ENCODE peak calls at places on chromosomes 16 and 17, in seven cellular contexts. One of them, this sample, is unnamed.

GRCh38 chr17:81207610-81208581 is 14.9 kb downstream of the CEP131 start:
- DNase-seq in natural killer cell: no peak
- DNase-seq in tibial nerve: no peak
- DNase-seq in GM23338: no peak
- DNase-seq in AG04450: no peak
- DNase-seq in Peyer's patch: no peak
- DNase-seq in GM10248: no peak
- DNase-seq in this sample: peak

GRCh38 chr17:39212841-39213480 is 12.8 kb downstream of the STAC2 start:
- DNase-seq in AG04450: no peak
- DNase-seq in tibial nerve: no peak
- DNase-seq in Peyer's patch: no peak
- DNase-seq in natural killer cell: no peak
- DNase-seq in GM10248: no peak
- DNase-seq in GM23338: no peak
- DNase-seq in this sample: no peak

GRCh38 chr17:62933986-62934385 is 32.0 kb upstream of the TANC2 start:
- DNase-seq in natural killer cell: no peak
- DNase-seq in tibial nerve: no peak
- DNase-seq in Peyer's patch: no peak
- DNase-seq in GM10248: no peak
- DNase-seq in GM23338: no peak
- DNase-seq in AG04450: no peak
- DNase-seq in this sample: no peak

GRCh38 chr16:12303649-12304048 is 327.1 kb downstream of the SNX29 start:
- DNase-seq in tibial nerve: no peak
- DNase-seq in natural killer cell: no peak
- DNase-seq in Peyer's patch: no peak
- DNase-seq in AG04450: no peak
- DNase-seq in GM23338: no peak
- DNase-seq in GM10248: no peak
- DNase-seq in this sample: no peak

GRCh38 chr16:81610144-81610842 is 165.7 kb downstream of the CMIP start:
- DNase-seq in natural killer cell: no peak
- DNase-seq in GM10248: no peak
- DNase-seq in GM23338: no peak
- DNase-seq in Peyer's patch: no peak
- DNase-seq in tibial nerve: peak
- DNase-seq in AG04450: no peak
- DNase-seq in this sample: no peak

GRCh38 chr17:6591599-6592158 is 35.3 kb upstream of the PITPNM3 start:
- DNase-seq in AG04450: peak
- DNase-seq in GM23338: no peak
- DNase-seq in GM10248: no peak
- DNase-seq in Peyer's patch: no peak
- DNase-seq in natural killer cell: no peak
- DNase-seq in tibial nerve: no peak
- DNase-seq in this sample: no peak

GRCh38 chr17:18004345-18004744 is 31.7 kb downstream of the DRC3 start:
- DNase-seq in natural killer cell: no peak
- DNase-seq in GM10248: no peak
- DNase-seq in Peyer's patch: no peak
- DNase-seq in GM23338: no peak
- DNase-seq in tibial nerve: no peak
- DNase-seq in AG04450: no peak
- DNase-seq in this sample: no peak

GRCh38 chr16:83903739-83904138 is 4.8 kb downstream of the MLYCD start:
- DNase-seq in Peyer's patch: no peak
- DNase-seq in GM10248: no peak
- DNase-seq in tibial nerve: peak
- DNase-seq in AG04450: no peak
- DNase-seq in GM23338: no peak
- DNase-seq in natural killer cell: no peak
- DNase-seq in this sample: no peak

GRCh38 chr16:85082553-85083050 is 29.7 kb downstream of the CIBAR2 start:
- DNase-seq in GM10248: peak
- DNase-seq in AG04450: no peak
- DNase-seq in Peyer's patch: peak
- DNase-seq in tibial nerve: no peak
- DNase-seq in GM23338: peak
- DNase-seq in natural killer cell: no peak
- DNase-seq in this sample: no peak

GRCh38 chr16:80375513-80375912 is 165.3 kb upstream of the DYNLRB2 start:
- DNase-seq in natural killer cell: no peak
- DNase-seq in tibial nerve: no peak
- DNase-seq in Peyer's patch: no peak
- DNase-seq in GM23338: no peak
- DNase-seq in AG04450: no peak
- DNase-seq in GM10248: no peak
- DNase-seq in this sample: no peak

GRCh38 chr16:80375973-80376372 is 164.8 kb upstream of the DYNLRB2 start:
- DNase-seq in natural killer cell: no peak
- DNase-seq in GM10248: no peak
- DNase-seq in Peyer's patch: no peak
- DNase-seq in GM23338: no peak
- DNase-seq in AG04450: no peak
- DNase-seq in tibial nerve: no peak
- DNase-seq in this sample: no peak

GRCh38 chr16:80376941-80377340 is 163.9 kb upstream of the DYNLRB2 start:
- DNase-seq in AG04450: no peak
- DNase-seq in GM23338: no peak
- DNase-seq in tibial nerve: no peak
- DNase-seq in natural killer cell: no peak
- DNase-seq in Peyer's patch: no peak
- DNase-seq in GM10248: no peak
- DNase-seq in this sample: no peak

GRCh38 chr16:80372341-80372740 is 168.5 kb upstream of the DYNLRB2 start:
- DNase-seq in natural killer cell: no peak
- DNase-seq in tibial nerve: no peak
- DNase-seq in GM10248: no peak
- DNase-seq in Peyer's patch: no peak
- DNase-seq in AG04450: no peak
- DNase-seq in GM23338: no peak
- DNase-seq in this sample: no peak

DNA sequence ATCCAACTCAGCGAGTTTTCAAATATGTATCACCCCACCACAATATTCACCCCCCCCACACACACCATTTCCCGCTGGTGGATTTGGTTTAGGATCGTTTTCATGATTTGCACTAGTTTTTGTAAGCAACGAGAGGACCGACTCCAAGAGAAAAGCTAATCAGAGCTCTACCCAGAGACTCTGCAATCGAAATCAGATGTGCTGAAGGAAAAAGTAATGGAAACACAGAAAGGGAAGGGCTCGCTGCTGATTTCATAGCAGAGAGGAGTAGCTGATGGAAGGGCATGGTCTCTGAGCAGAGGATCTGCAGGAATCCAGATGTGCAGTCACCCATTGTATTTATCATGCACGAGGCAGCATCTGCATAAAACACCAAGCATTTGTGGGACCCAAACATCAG is 163.2 kb upstream of the DYNLRB2 start:
- DNase-seq in Peyer's patch: no peak
- DNase-seq in tibial nerve: no peak
- DNase-seq in AG04450: no peak
- DNase-seq in natural killer cell: no peak
- DNase-seq in GM23338: no peak
- DNase-seq in GM10248: no peak
- DNase-seq in this sample: no peak
- TF ChIP-seq CTCF in Peyer's patch: no peak
- TF ChIP-seq CTCF in tibial nerve: no peak
- TF ChIP-seq CTCF in AG04450: no peak
- TF ChIP-seq CTCF in natural killer cell: no peak
- TF ChIP-seq CTCF in GM23338: no peak
- TF ChIP-seq CTCF in GM10248: no peak
- TF ChIP-seq CTCF in this sample: no peak

GRCh38 chr17:31405941-31406371 is 14.5 kb downstream of the RAB11FIP4 start:
- DNase-seq in GM23338: peak
- DNase-seq in natural killer cell: no peak
- DNase-seq in GM10248: no peak
- DNase-seq in Peyer's patch: no peak
- DNase-seq in tibial nerve: no peak
- DNase-seq in AG04450: no peak
- DNase-seq in this sample: no peak
- TF ChIP-seq CTCF in GM23338: peak
- TF ChIP-seq CTCF in natural killer cell: no peak
- TF ChIP-seq CTCF in GM10248: no peak
- TF ChIP-seq CTCF in Peyer's patch: no peak
- TF ChIP-seq CTCF in tibial nerve: no peak
- TF ChIP-seq CTCF in AG04450: no peak
- TF ChIP-seq CTCF in this sample: no peak

GRCh38 chr17:33288954-33289353 is 4.1 kb downstream of the ASIC2 start:
- DNase-seq in GM23338: peak
- DNase-seq in Peyer's patch: no peak
- DNase-seq in AG04450: no peak
- DNase-seq in natural killer cell: no peak
- DNase-seq in GM10248: no peak
- DNase-seq in tibial nerve: no peak
- DNase-seq in this sample: no peak

GRCh38 chr17:33292184-33292980 is 713 bp downstream of the ASIC2 start:
- DNase-seq in GM10248: peak
- DNase-seq in natural killer cell: no peak
- DNase-seq in Peyer's patch: no peak
- DNase-seq in GM23338: peak
- DNase-seq in AG04450: no peak
- DNase-seq in tibial nerve: no peak
- DNase-seq in this sample: no peak

GRCh38 chr17:33292981-33293867 is at the start of gene ASIC2:
- DNase-seq in natural killer cell: no peak
- DNase-seq in GM23338: peak
- DNase-seq in Peyer's patch: no peak
- DNase-seq in GM10248: no peak
- DNase-seq in AG04450: no peak
- DNase-seq in tibial nerve: no peak
- DNase-seq in this sample: no peak

GRCh38 chr17:33290156-33290697 is 2.9 kb downstream of the ASIC2 start:
- DNase-seq in tibial nerve: no peak
- DNase-seq in Peyer's patch: no peak
- DNase-seq in GM23338: no peak
- DNase-seq in natural killer cell: no peak
- DNase-seq in GM10248: no peak
- DNase-seq in AG04450: no peak
- DNase-seq in this sample: no peak

DNA sequence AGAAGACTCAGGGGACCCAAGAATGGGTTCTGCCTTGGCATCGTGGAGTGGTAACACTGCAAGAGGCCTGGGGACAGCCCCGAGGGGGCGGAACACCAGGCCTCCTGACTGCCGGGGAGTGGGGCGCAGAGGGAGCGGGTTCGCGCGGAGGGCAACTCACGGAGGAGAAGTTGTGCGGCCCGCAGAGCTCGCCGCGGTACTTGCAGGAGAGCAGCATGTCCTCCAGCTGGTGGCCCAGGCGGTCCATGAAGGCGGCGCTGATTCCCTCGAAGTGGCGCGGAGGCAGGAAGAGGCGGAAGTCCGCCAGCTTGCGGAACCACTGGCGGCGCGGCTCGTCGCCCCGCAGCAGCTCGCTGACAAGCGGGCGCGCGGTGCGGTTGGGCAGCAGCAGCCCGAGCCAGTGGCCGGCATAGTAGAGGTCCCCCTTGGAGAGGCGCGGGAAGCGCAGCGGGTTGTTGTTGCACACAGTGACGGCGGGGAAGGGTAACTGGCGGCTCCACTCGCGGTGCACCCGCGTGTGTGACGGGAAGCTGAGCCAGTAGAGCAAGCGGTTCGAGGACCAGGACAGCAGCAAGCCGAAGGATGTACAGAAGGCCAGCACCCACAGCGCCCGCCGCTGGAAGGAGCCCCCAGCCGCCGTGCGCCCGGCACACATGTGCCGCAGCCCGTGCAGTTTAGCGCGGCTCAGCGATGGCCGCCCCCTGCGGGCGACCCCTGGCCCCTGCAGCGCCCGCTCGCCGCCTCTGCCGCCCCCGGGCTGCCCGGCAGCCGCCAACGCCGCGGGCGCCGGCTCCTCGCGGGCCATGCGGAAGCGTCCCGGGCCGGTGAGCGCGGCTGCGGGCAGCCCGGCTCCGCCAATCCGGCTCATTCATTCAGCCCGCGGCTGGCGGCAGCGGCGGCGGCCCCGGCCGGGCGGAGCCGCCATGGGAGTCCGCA is 1.6 kb downstream of the ASIC2 start:
- DNase-seq in tibial nerve: no peak
- DNase-seq in Peyer's patch: no peak
- DNase-seq in AG04450: no peak
- DNase-seq in GM23338: peak
- DNase-seq in natural killer cell: no peak
- DNase-seq in GM10248: no peak
- DNase-seq in this sample: no peak
- TF ChIP-seq CTCF in tibial nerve: no peak
- TF ChIP-seq CTCF in Peyer's patch: no peak
- TF ChIP-seq CTCF in AG04450: no peak
- TF ChIP-seq CTCF in GM23338: peak
- TF ChIP-seq CTCF in natural killer cell: no peak
- TF ChIP-seq CTCF in GM10248: no peak
- TF ChIP-seq CTCF in this sample: no peak

GRCh38 chr17:65270499-65270898 is 133.3 kb downstream of the RGS9 start:
- DNase-seq in tibial nerve: no peak
- DNase-seq in Peyer's patch: no peak
- DNase-seq in GM23338: no peak
- DNase-seq in AG04450: no peak
- DNase-seq in GM10248: no peak
- DNase-seq in natural killer cell: no peak
- DNase-seq in this sample: no peak
- TF ChIP-seq CTCF in tibial nerve: no peak
- TF ChIP-seq CTCF in Peyer's patch: no peak
- TF ChIP-seq CTCF in GM23338: no peak
- TF ChIP-seq CTCF in AG04450: no peak
- TF ChIP-seq CTCF in GM10248: no peak
- TF ChIP-seq CTCF in natural killer cell: no peak
- TF ChIP-seq CTCF in this sample: no peak

DNA sequence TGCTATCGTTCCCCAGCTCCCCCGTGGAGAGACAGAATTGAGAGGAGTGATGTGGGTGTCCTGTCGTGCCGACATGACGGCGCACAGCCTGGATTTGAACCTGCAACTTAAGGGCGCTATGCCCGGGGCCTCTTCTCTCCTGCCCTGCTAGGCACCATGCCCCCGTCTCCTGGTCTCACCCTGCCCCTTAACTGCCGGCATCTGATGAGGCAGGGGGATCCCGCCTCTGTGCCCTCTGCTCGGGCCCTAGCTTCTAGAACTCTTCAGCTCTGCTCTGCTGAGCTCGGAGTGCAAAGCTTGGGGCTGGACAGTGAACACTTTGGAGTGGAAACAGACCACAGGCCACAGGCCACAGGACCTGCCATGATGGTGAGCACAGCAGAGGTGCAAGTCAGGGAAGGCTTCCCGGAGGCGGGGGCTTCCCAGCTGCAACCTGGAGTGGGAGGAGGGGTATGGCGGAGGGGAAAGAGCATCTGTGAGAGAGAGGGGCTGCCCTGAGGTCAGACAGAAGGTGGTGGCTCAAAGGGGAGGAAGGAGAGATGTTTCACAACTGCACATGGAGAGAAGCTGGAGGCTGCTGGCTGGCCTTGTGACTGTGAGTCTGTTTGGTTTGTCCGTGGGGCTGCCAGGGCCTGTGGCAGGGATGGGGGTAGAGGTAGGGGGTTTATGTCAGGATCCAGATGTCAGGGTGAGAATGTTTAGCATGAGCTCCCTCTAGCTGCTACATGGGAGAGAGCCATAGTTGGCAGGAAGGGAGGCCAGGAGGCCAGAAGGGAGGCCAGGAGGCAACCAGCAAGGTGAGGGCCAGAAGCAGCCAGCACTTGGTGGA is 107.8 kb downstream of the CRLF3 start:
- DNase-seq in GM10248: peak
- DNase-seq in AG04450: no peak
- DNase-seq in natural killer cell: no peak
- DNase-seq in Peyer's patch: no peak
- DNase-seq in GM23338: peak
- DNase-seq in tibial nerve: no peak
- DNase-seq in this sample: peak
- TF ChIP-seq CTCF in GM10248: peak
- TF ChIP-seq CTCF in AG04450: no peak
- TF ChIP-seq CTCF in natural killer cell: no peak
- TF ChIP-seq CTCF in Peyer's patch: no peak
- TF ChIP-seq CTCF in GM23338: peak
- TF ChIP-seq CTCF in tibial nerve: no peak
- TF ChIP-seq CTCF in this sample: no peak

This sample was measured in activated CD8-positive, alpha-beta T cell treated with anti-CD3 and anti-CD28 coated beads for 36 hours.